ENCODE peak calls at places on chromosomes 13 and 19, in four cellular contexts. P is mucosa of gallbladder, Y is NCI-H526 treated with DMSO at 0.1 percent for 48 hours, S is stromal cell of bone marrow. M is an unnamed sample.

GRCh38 chr19:23075031-23075733 is 41.6 kb upstream of the ZNF730 start:
- DNase-seq in Y (peak; percentile 63), S (peak; percentile 13), P (peak; percentile 32), M (no peak)

GRCh38 chr19:4977299-4978174 is 8.6 kb downstream of the KDM4B start:
- DNase-seq in Y (no peak), S (no peak), P (no peak), M (peak; percentile 47)

GRCh38 chr19:11203194-11204075 is 6.1 kb upstream of the KANK2 start:
- DNase-seq in Y (no peak), S (peak; percentile 80), P (peak; percentile 74), M (peak; percentile 38)

GRCh38 chr13:96844195-96844594 is 150.1 kb downstream of the OXGR1 start:
- DNase-seq in Y (peak; percentile 75), S (no peak), P (no peak), M (no peak)

GRCh38 chr19:12194827-12195500 is 32.1 kb downstream of the ZNF136 start:
- DNase-seq in Y (no peak), P (peak; percentile 93), S (peak; percentile 34), M (peak; percentile 69)

GRCh38 chr13:80957019-80957650 is 616.2 kb upstream of the SPRY2 start:
- DNase-seq in P (no peak), S (no peak), Y (no peak), M (no peak)

GRCh38 chr13:50646070-50646469 is 197.4 kb downstream of the DLEU7 start:
- DNase-seq in P (no peak), Y (no peak), S (peak; percentile 6), M (no peak)

GRCh38 chr19:39402417-39403297 is 4.0 kb upstream of the ZFP36 start:
- DNase-seq in S (peak; percentile 83), P (peak; percentile 88), Y (peak; percentile 31), M (peak; percentile 78)

GRCh38 chr13:30849611-30850010 is 56.5 kb upstream of the MEDAG start:
- DNase-seq in S (no peak), P (no peak), Y (no peak), M (no peak)

GRCh38 chr19:55503447-55504251 is 15.4 kb downstream of the SSC5D start:
- DNase-seq in P (peak; percentile 94), S (peak; percentile 77), Y (peak; percentile 93), M (peak; percentile 97)

GRCh38 chr13:98285317-98285716 is 108.2 kb upstream of the RNF113B start:
- DNase-seq in Y (peak; percentile 95), S (no peak), P (no peak), M (no peak)

GRCh38 chr13:100234006-100234405 is 145.1 kb downstream of the PCCA start:
- DNase-seq in Y (no peak), S (no peak), P (no peak), M (no peak)

GRCh38 chr19:14337510-14337909 is 43.7 kb upstream of the ADGRE5 start:
- DNase-seq in S (no peak), P (no peak), Y (no peak), M (no peak)

GRCh38 chr13:99352351-99353271 is 45.4 kb upstream of the GPR183 start:
- DNase-seq in P (no peak), S (no peak), Y (no peak), M (no peak)

GRCh38 chr13:50843256-50844043 is at the start of gene DLEU7:
- DNase-seq in S (no peak), P (no peak), Y (no peak), M (peak; percentile 31)

GRCh38 chr19:17296278-17296677 is 6.9 kb downstream of the ABHD8 start:
- DNase-seq in P (no peak), S (peak; percentile 19), Y (no peak), M (no peak)

GRCh38 chr13:100560498-100561215 is 27.9 kb downstream of the GGACT start:
- DNase-seq in Y (no peak), P (no peak), S (no peak), M (no peak)

GRCh38 chr13:34654682-34655081 is 287.4 kb upstream of the NBEA start:
- DNase-seq in P (peak; percentile 40), S (no peak), Y (no peak), M (no peak)

GRCh38 chr13:51243832-51244231 is 21.6 kb downstream of the FAM124A start:
- DNase-seq in Y (peak; percentile 96), S (no peak), P (no peak), M (no peak)

GRCh38 chr13:22108283-22108897 is 437.5 kb downstream of the FGF9 start:
- DNase-seq in Y (no peak), P (no peak), S (no peak), M (no peak)

GRCh38 chr13:25292301-25292700 is 5.0 kb upstream of the MTMR6 start:
- DNase-seq in S (no peak), Y (no peak), P (peak; percentile 14), M (no peak)

GRCh38 chr13:63942372-63942771 is 2526.7 kb upstream of the PCDH20 start:
- DNase-seq in S (no peak), P (no peak), Y (no peak), M (no peak)

GRCh38 chr13:51026016-51026415 is 85.1 kb downstream of the C13orf42 start:
- DNase-seq in P (no peak), Y (no peak), S (no peak), M (no peak)

GRCh38 chr19:58218899-58219298 is 9.8 kb upstream of the ZNF544 start:
- DNase-seq in S (no peak), Y (no peak), P (no peak), M (no peak)

GRCh38 chr13:104571161-104571889 is 1505.1 kb upstream of the SLC10A2 start:
- DNase-seq in Y (peak; percentile 77), P (peak; percentile 77), S (peak; percentile 67), M (no peak)

GRCh38 chr13:75547917-75548316 is 1.7 kb upstream of the UCHL3 start:
- DNase-seq in Y (no peak), S (no peak), P (no peak), M (no peak)

GRCh38 chr13:22594041-22594440 is 586.7 kb upstream of the SGCG start:
- DNase-seq in S (no peak), P (no peak), Y (no peak), M (no peak)

GRCh38 chr13:21319869-21320641 is 139.0 kb downstream of the ZDHHC20 start:
- DNase-seq in S (no peak), Y (no peak), P (no peak), M (no peak)

GRCh38 chr19:14149509-14149994 is 13.2 kb upstream of the ASF1B start:
- DNase-seq in S (no peak), Y (no peak), P (peak; percentile 70), M (peak; percentile 23)

GRCh38 chr19:29546583-29547190 is 20.9 kb downstream of the VSTM2B start:
- DNase-seq in Y (no peak), P (no peak), S (no peak), M (no peak)

GRCh38 chr13:43087960-43088580 is 64.7 kb downstream of the DNAJC15 start:
- DNase-seq in S (no peak), P (no peak), Y (no peak), M (no peak)

M was measured in activated B cell treated with CpG ODN at 0.5 μM for 24 hours.